ENCODE peak calls at places on chromosome 19, in seven cellular contexts. One of them, this sample, is unnamed.

GRCh38 chr19:38318595-38319142 is 976 bp upstream of the KCNK6 start:
- DNase-seq in heart right ventricle: peak; percentile 50
- DNase-seq in CD4-positive, alpha-beta T cell: no peak
- DNase-seq in MCF 10A: peak; percentile 65
- DNase-seq in NCI-H2171: no peak
- DNase-seq in EL: no peak
- DNase-seq in stimulated activated CD4-positive, alpha-beta T cell treated with anti-CD3 and anti-CD28 coated beads, Interleukin-1b, Interleukin-23, amount 100 ng/mL, for 24 hours: no peak
- DNase-seq in this sample: no peak

GRCh38 chr19:43789029-43789428 is 8.3 kb upstream of the KCNN4 start:
- DNase-seq in EL: peak; percentile 32
- DNase-seq in heart right ventricle: no peak
- DNase-seq in MCF 10A: peak; percentile 63
- DNase-seq in NCI-H2171: no peak
- DNase-seq in stimulated activated CD4-positive, alpha-beta T cell treated with anti-CD3 and anti-CD28 coated beads, Interleukin-1b, Interleukin-23, amount 100 ng/mL, for 24 hours: no peak
- DNase-seq in CD4-positive, alpha-beta T cell: no peak
- DNase-seq in this sample: no peak

GRCh38 chr19:2573916-2574315 is 98.0 kb downstream of the GADD45B start:
- DNase-seq in EL: no peak
- DNase-seq in CD4-positive, alpha-beta T cell: no peak
- DNase-seq in stimulated activated CD4-positive, alpha-beta T cell treated with anti-CD3 and anti-CD28 coated beads, Interleukin-1b, Interleukin-23, amount 100 ng/mL, for 24 hours: no peak
- DNase-seq in NCI-H2171: no peak
- DNase-seq in heart right ventricle: no peak
- DNase-seq in MCF 10A: no peak
- DNase-seq in this sample: no peak

GRCh38 chr19:16014923-16015804 is 61.1 kb upstream of the TPM4 start:
- DNase-seq in EL: no peak
- DNase-seq in CD4-positive, alpha-beta T cell: no peak
- DNase-seq in stimulated activated CD4-positive, alpha-beta T cell treated with anti-CD3 and anti-CD28 coated beads, Interleukin-1b, Interleukin-23, amount 100 ng/mL, for 24 hours: no peak
- DNase-seq in heart right ventricle: no peak
- DNase-seq in NCI-H2171: no peak
- DNase-seq in MCF 10A: no peak
- DNase-seq in this sample: no peak

GRCh38 chr19:36528921-36529518 is 949 bp upstream of the ZNF260 start:
- DNase-seq in EL: peak; percentile 11
- DNase-seq in MCF 10A: peak; percentile 0
- DNase-seq in heart right ventricle: no peak
- DNase-seq in CD4-positive, alpha-beta T cell: no peak
- DNase-seq in stimulated activated CD4-positive, alpha-beta T cell treated with anti-CD3 and anti-CD28 coated beads, Interleukin-1b, Interleukin-23, amount 100 ng/mL, for 24 hours: peak; percentile 2
- DNase-seq in NCI-H2171: no peak
- DNase-seq in this sample: no peak

GRCh38 chr19:46211201-46211881 is 18.2 kb upstream of the IGFL1 start:
- DNase-seq in EL: peak; percentile 18
- DNase-seq in heart right ventricle: no peak
- DNase-seq in stimulated activated CD4-positive, alpha-beta T cell treated with anti-CD3 and anti-CD28 coated beads, Interleukin-1b, Interleukin-23, amount 100 ng/mL, for 24 hours: no peak
- DNase-seq in NCI-H2171: no peak
- DNase-seq in CD4-positive, alpha-beta T cell: no peak
- DNase-seq in MCF 10A: peak; percentile 89
- DNase-seq in this sample: no peak

GRCh38 chr19:29429581-29429980 is 96.2 kb upstream of the VSTM2B start:
- DNase-seq in CD4-positive, alpha-beta T cell: no peak
- DNase-seq in stimulated activated CD4-positive, alpha-beta T cell treated with anti-CD3 and anti-CD28 coated beads, Interleukin-1b, Interleukin-23, amount 100 ng/mL, for 24 hours: no peak
- DNase-seq in NCI-H2171: no peak
- DNase-seq in EL: no peak
- DNase-seq in heart right ventricle: no peak
- DNase-seq in MCF 10A: no peak
- DNase-seq in this sample: no peak

GRCh38 chr19:52640916-52641315 is 2.8 kb upstream of the ZNF83 start:
- DNase-seq in NCI-H2171: no peak
- DNase-seq in EL: peak; percentile 15
- DNase-seq in heart right ventricle: no peak
- DNase-seq in stimulated activated CD4-positive, alpha-beta T cell treated with anti-CD3 and anti-CD28 coated beads, Interleukin-1b, Interleukin-23, amount 100 ng/mL, for 24 hours: no peak
- DNase-seq in CD4-positive, alpha-beta T cell: no peak
- DNase-seq in MCF 10A: no peak
- DNase-seq in this sample: no peak

GRCh38 chr19:1070931-1071791 is 4.2 kb downstream of the ARHGAP45 start:
- DNase-seq in CD4-positive, alpha-beta T cell: no peak
- DNase-seq in MCF 10A: no peak
- DNase-seq in stimulated activated CD4-positive, alpha-beta T cell treated with anti-CD3 and anti-CD28 coated beads, Interleukin-1b, Interleukin-23, amount 100 ng/mL, for 24 hours: no peak
- DNase-seq in heart right ventricle: no peak
- DNase-seq in NCI-H2171: no peak
- DNase-seq in EL: no peak
- DNase-seq in this sample: no peak

GRCh38 chr19:31214086-31214485 is 135.2 kb downstream of the TSHZ3 start:
- DNase-seq in heart right ventricle: peak; percentile 20
- DNase-seq in EL: peak; percentile 99
- DNase-seq in CD4-positive, alpha-beta T cell: peak; percentile 78
- DNase-seq in stimulated activated CD4-positive, alpha-beta T cell treated with anti-CD3 and anti-CD28 coated beads, Interleukin-1b, Interleukin-23, amount 100 ng/mL, for 24 hours: peak; percentile 80
- DNase-seq in NCI-H2171: no peak
- DNase-seq in MCF 10A: peak; percentile 98
- DNase-seq in this sample: no peak

GRCh38 chr19:897442-898039 is 4.3 kb downstream of the RNU6-9 start:
- DNase-seq in MCF 10A: no peak
- DNase-seq in NCI-H2171: no peak
- DNase-seq in heart right ventricle: no peak
- DNase-seq in EL: no peak
- DNase-seq in CD4-positive, alpha-beta T cell: no peak
- DNase-seq in stimulated activated CD4-positive, alpha-beta T cell treated with anti-CD3 and anti-CD28 coated beads, Interleukin-1b, Interleukin-23, amount 100 ng/mL, for 24 hours: no peak
- DNase-seq in this sample: no peak

GRCh38 chr19:33804021-33804799 is 7.5 kb downstream of the KCTD15 start:
- DNase-seq in NCI-H2171: no peak
- DNase-seq in CD4-positive, alpha-beta T cell: no peak
- DNase-seq in MCF 10A: peak; percentile 94
- DNase-seq in heart right ventricle: peak; percentile 63
- DNase-seq in stimulated activated CD4-positive, alpha-beta T cell treated with anti-CD3 and anti-CD28 coated beads, Interleukin-1b, Interleukin-23, amount 100 ng/mL, for 24 hours: no peak
- DNase-seq in EL: peak; percentile 40
- DNase-seq in this sample: no peak

GRCh38 chr19:19613456-19613855 is 5.0 kb downstream of the PBX4 start:
- DNase-seq in EL: peak; percentile 48
- DNase-seq in stimulated activated CD4-positive, alpha-beta T cell treated with anti-CD3 and anti-CD28 coated beads, Interleukin-1b, Interleukin-23, amount 100 ng/mL, for 24 hours: no peak
- DNase-seq in NCI-H2171: no peak
- DNase-seq in MCF 10A: peak; percentile 81
- DNase-seq in CD4-positive, alpha-beta T cell: no peak
- DNase-seq in heart right ventricle: no peak
- DNase-seq in this sample: no peak

GRCh38 chr19:45821103-45821521 is 6.0 kb upstream of the RSPH6A start:
- DNase-seq in CD4-positive, alpha-beta T cell: no peak
- DNase-seq in MCF 10A: no peak
- DNase-seq in NCI-H2171: no peak
- DNase-seq in heart right ventricle: no peak
- DNase-seq in stimulated activated CD4-positive, alpha-beta T cell treated with anti-CD3 and anti-CD28 coated beads, Interleukin-1b, Interleukin-23, amount 100 ng/mL, for 24 hours: no peak
- DNase-seq in EL: no peak
- DNase-seq in this sample: no peak

GRCh38 chr19:38076337-38076736 is 147.7 kb downstream of the DPF1 start:
- DNase-seq in EL: no peak
- DNase-seq in MCF 10A: no peak
- DNase-seq in NCI-H2171: peak; percentile 34
- DNase-seq in CD4-positive, alpha-beta T cell: no peak
- DNase-seq in stimulated activated CD4-positive, alpha-beta T cell treated with anti-CD3 and anti-CD28 coated beads, Interleukin-1b, Interleukin-23, amount 100 ng/mL, for 24 hours: no peak
- DNase-seq in heart right ventricle: no peak
- DNase-seq in this sample: no peak

GRCh38 chr19:54463531-54464043 is at the start of gene LENG9:
- DNase-seq in MCF 10A: peak; percentile 100
- DNase-seq in CD4-positive, alpha-beta T cell: peak; percentile 87
- DNase-seq in NCI-H2171: peak; percentile 94
- DNase-seq in stimulated activated CD4-positive, alpha-beta T cell treated with anti-CD3 and anti-CD28 coated beads, Interleukin-1b, Interleukin-23, amount 100 ng/mL, for 24 hours: peak; percentile 98
- DNase-seq in EL: peak; percentile 99
- DNase-seq in heart right ventricle: peak; percentile 95
- DNase-seq in this sample: peak; percentile 91

GRCh38 chr19:47315125-47315821 is 5.6 kb downstream of the C5AR1 start:
- DNase-seq in CD4-positive, alpha-beta T cell: no peak
- DNase-seq in EL: peak; percentile 91
- DNase-seq in stimulated activated CD4-positive, alpha-beta T cell treated with anti-CD3 and anti-CD28 coated beads, Interleukin-1b, Interleukin-23, amount 100 ng/mL, for 24 hours: peak; percentile 14
- DNase-seq in MCF 10A: peak; percentile 98
- DNase-seq in heart right ventricle: no peak
- DNase-seq in NCI-H2171: no peak
- DNase-seq in this sample: no peak

GRCh38 chr19:5154129-5154798 is 185.4 kb downstream of the KDM4B start:
- DNase-seq in NCI-H2171: no peak
- DNase-seq in EL: peak; percentile 27
- DNase-seq in MCF 10A: peak; percentile 50
- DNase-seq in heart right ventricle: peak; percentile 34
- DNase-seq in stimulated activated CD4-positive, alpha-beta T cell treated with anti-CD3 and anti-CD28 coated beads, Interleukin-1b, Interleukin-23, amount 100 ng/mL, for 24 hours: no peak
- DNase-seq in CD4-positive, alpha-beta T cell: peak; percentile 50
- DNase-seq in this sample: peak; percentile 48

GRCh38 chr19:17245535-17245984 is at the start of gene NR2F6:
- DNase-seq in stimulated activated CD4-positive, alpha-beta T cell treated with anti-CD3 and anti-CD28 coated beads, Interleukin-1b, Interleukin-23, amount 100 ng/mL, for 24 hours: peak; percentile 27
- DNase-seq in EL: no peak
- DNase-seq in NCI-H2171: no peak
- DNase-seq in CD4-positive, alpha-beta T cell: no peak
- DNase-seq in heart right ventricle: no peak
- DNase-seq in MCF 10A: no peak
- DNase-seq in this sample: no peak

GRCh38 chr19:48627211-48627864 is 8.0 kb downstream of the SPHK2 start:
- DNase-seq in NCI-H2171: no peak
- DNase-seq in heart right ventricle: no peak
- DNase-seq in stimulated activated CD4-positive, alpha-beta T cell treated with anti-CD3 and anti-CD28 coated beads, Interleukin-1b, Interleukin-23, amount 100 ng/mL, for 24 hours: no peak
- DNase-seq in MCF 10A: no peak
- DNase-seq in CD4-positive, alpha-beta T cell: no peak
- DNase-seq in EL: no peak
- DNase-seq in this sample: no peak

GRCh38 chr19:35729021-35729420 is 11.2 kb downstream of the KMT2B start:
- DNase-seq in heart right ventricle: no peak
- DNase-seq in EL: no peak
- DNase-seq in stimulated activated CD4-positive, alpha-beta T cell treated with anti-CD3 and anti-CD28 coated beads, Interleukin-1b, Interleukin-23, amount 100 ng/mL, for 24 hours: no peak
- DNase-seq in CD4-positive, alpha-beta T cell: no peak
- DNase-seq in MCF 10A: no peak
- DNase-seq in NCI-H2171: no peak
- DNase-seq in this sample: no peak

GRCh38 chr19:19539738-19540703 is 2.0 kb downstream of the CILP2 start:
- DNase-seq in CD4-positive, alpha-beta T cell: peak; percentile 66
- DNase-seq in EL: peak; percentile 45
- DNase-seq in MCF 10A: no peak
- DNase-seq in NCI-H2171: no peak
- DNase-seq in stimulated activated CD4-positive, alpha-beta T cell treated with anti-CD3 and anti-CD28 coated beads, Interleukin-1b, Interleukin-23, amount 100 ng/mL, for 24 hours: peak; percentile 74
- DNase-seq in heart right ventricle: peak; percentile 73
- DNase-seq in this sample: no peak

GRCh38 chr19:50842130-50842529 is 8.8 kb upstream of the KLK15 start:
- DNase-seq in NCI-H2171: no peak
- DNase-seq in CD4-positive, alpha-beta T cell: no peak
- DNase-seq in MCF 10A: no peak
- DNase-seq in stimulated activated CD4-positive, alpha-beta T cell treated with anti-CD3 and anti-CD28 coated beads, Interleukin-1b, Interleukin-23, amount 100 ng/mL, for 24 hours: no peak
- DNase-seq in EL: no peak
- DNase-seq in heart right ventricle: no peak
- DNase-seq in this sample: no peak

GRCh38 chr19:31261651-31262331 is 87.4 kb downstream of the TSHZ3 start:
- DNase-seq in heart right ventricle: no peak
- DNase-seq in CD4-positive, alpha-beta T cell: no peak
- DNase-seq in EL: no peak
- DNase-seq in MCF 10A: no peak
- DNase-seq in stimulated activated CD4-positive, alpha-beta T cell treated with anti-CD3 and anti-CD28 coated beads, Interleukin-1b, Interleukin-23, amount 100 ng/mL, for 24 hours: no peak
- DNase-seq in NCI-H2171: no peak
- DNase-seq in this sample: no peak

GRCh38 chr19:8148410-8149231 is 771 bp downstream of the FBN3 start:
- DNase-seq in EL: no peak
- DNase-seq in NCI-H2171: no peak
- DNase-seq in CD4-positive, alpha-beta T cell: no peak
- DNase-seq in heart right ventricle: no peak
- DNase-seq in stimulated activated CD4-positive, alpha-beta T cell treated with anti-CD3 and anti-CD28 coated beads, Interleukin-1b, Interleukin-23, amount 100 ng/mL, for 24 hours: no peak
- DNase-seq in MCF 10A: no peak
- DNase-seq in this sample: peak; percentile 88

GRCh38 chr19:41341669-41342490 is 11.8 kb downstream of the TGFB1 start:
- DNase-seq in MCF 10A: no peak
- DNase-seq in heart right ventricle: no peak
- DNase-seq in NCI-H2171: no peak
- DNase-seq in CD4-positive, alpha-beta T cell: no peak
- DNase-seq in EL: no peak
- DNase-seq in stimulated activated CD4-positive, alpha-beta T cell treated with anti-CD3 and anti-CD28 coated beads, Interleukin-1b, Interleukin-23, amount 100 ng/mL, for 24 hours: no peak
- DNase-seq in this sample: no peak

GRCh38 chr19:30719189-30719990 is 347.2 kb downstream of the ZNF536 start:
- DNase-seq in NCI-H2171: peak; percentile 57
- DNase-seq in stimulated activated CD4-positive, alpha-beta T cell treated with anti-CD3 and anti-CD28 coated beads, Interleukin-1b, Interleukin-23, amount 100 ng/mL, for 24 hours: no peak
- DNase-seq in MCF 10A: no peak
- DNase-seq in CD4-positive, alpha-beta T cell: no peak
- DNase-seq in heart right ventricle: peak; percentile 84
- DNase-seq in EL: peak; percentile 27
- DNase-seq in this sample: no peak

GRCh38 chr19:30160426-30160825 is 211.8 kb upstream of the ZNF536 start:
- DNase-seq in EL: no peak
- DNase-seq in heart right ventricle: no peak
- DNase-seq in CD4-positive, alpha-beta T cell: no peak
- DNase-seq in MCF 10A: no peak
- DNase-seq in NCI-H2171: no peak
- DNase-seq in stimulated activated CD4-positive, alpha-beta T cell treated with anti-CD3 and anti-CD28 coated beads, Interleukin-1b, Interleukin-23, amount 100 ng/mL, for 24 hours: no peak
- DNase-seq in this sample: no peak

GRCh38 chr19:5192568-5192967 is 148.0 kb downstream of the PTPRS start:
- DNase-seq in MCF 10A: no peak
- DNase-seq in stimulated activated CD4-positive, alpha-beta T cell treated with anti-CD3 and anti-CD28 coated beads, Interleukin-1b, Interleukin-23, amount 100 ng/mL, for 24 hours: no peak
- DNase-seq in CD4-positive, alpha-beta T cell: no peak
- DNase-seq in heart right ventricle: no peak
- DNase-seq in NCI-H2171: no peak
- DNase-seq in EL: no peak
- DNase-seq in this sample: no peak

GRCh38 chr19:55473613-55474012 is 2.8 kb upstream of the ZNF628 start:
- DNase-seq in MCF 10A: no peak
- DNase-seq in CD4-positive, alpha-beta T cell: no peak
- DNase-seq in heart right ventricle: no peak
- DNase-seq in NCI-H2171: no peak
- DNase-seq in EL: peak; percentile 37
- DNase-seq in stimulated activated CD4-positive, alpha-beta T cell treated with anti-CD3 and anti-CD28 coated beads, Interleukin-1b, Interleukin-23, amount 100 ng/mL, for 24 hours: no peak
- DNase-seq in this sample: no peak

GRCh38 chr19:38033658-38034150 is 126.7 kb downstream of the SIPA1L3 start:
- DNase-seq in stimulated activated CD4-positive, alpha-beta T cell treated with anti-CD3 and anti-CD28 coated beads, Interleukin-1b, Interleukin-23, amount 100 ng/mL, for 24 hours: no peak
- DNase-seq in MCF 10A: no peak
- DNase-seq in EL: no peak
- DNase-seq in heart right ventricle: no peak
- DNase-seq in NCI-H2171: no peak
- DNase-seq in CD4-positive, alpha-beta T cell: no peak
- DNase-seq in this sample: no peak

GRCh38 chr19:38079926-38080380 is 144.1 kb downstream of the DPF1 start:
- DNase-seq in heart right ventricle: no peak
- DNase-seq in CD4-positive, alpha-beta T cell: no peak
- DNase-seq in MCF 10A: peak; percentile 72
- DNase-seq in NCI-H2171: no peak
- DNase-seq in stimulated activated CD4-positive, alpha-beta T cell treated with anti-CD3 and anti-CD28 coated beads, Interleukin-1b, Interleukin-23, amount 100 ng/mL, for 24 hours: no peak
- DNase-seq in EL: peak; percentile 88
- DNase-seq in this sample: no peak

GRCh38 chr19:9672893-9673292 is 2.0 kb downstream of the ZNF562 start:
- DNase-seq in MCF 10A: no peak
- DNase-seq in CD4-positive, alpha-beta T cell: no peak
- DNase-seq in heart right ventricle: no peak
- DNase-seq in NCI-H2171: no peak
- DNase-seq in EL: no peak
- DNase-seq in stimulated activated CD4-positive, alpha-beta T cell treated with anti-CD3 and anti-CD28 coated beads, Interleukin-1b, Interleukin-23, amount 100 ng/mL, for 24 hours: no peak
- DNase-seq in this sample: no peak

GRCh38 chr19:3250675-3251074 is 26.2 kb downstream of the CELF5 start:
- DNase-seq in EL: no peak
- DNase-seq in CD4-positive, alpha-beta T cell: peak; percentile 41
- DNase-seq in stimulated activated CD4-positive, alpha-beta T cell treated with anti-CD3 and anti-CD28 coated beads, Interleukin-1b, Interleukin-23, amount 100 ng/mL, for 24 hours: peak; percentile 44
- DNase-seq in heart right ventricle: no peak
- DNase-seq in NCI-H2171: no peak
- DNase-seq in MCF 10A: peak; percentile 32
- DNase-seq in this sample: no peak

GRCh38 chr19:28873301-28873700 is 339.6 kb downstream of the UQCRFS1 start:
- DNase-seq in MCF 10A: no peak
- DNase-seq in EL: no peak
- DNase-seq in CD4-positive, alpha-beta T cell: no peak
- DNase-seq in stimulated activated CD4-positive, alpha-beta T cell treated with anti-CD3 and anti-CD28 coated beads, Interleukin-1b, Interleukin-23, amount 100 ng/mL, for 24 hours: no peak
- DNase-seq in NCI-H2171: no peak
- DNase-seq in heart right ventricle: no peak
- DNase-seq in this sample: no peak

GRCh38 chr19:40154121-40154680 is 37.0 kb upstream of the MAP3K10 start:
- DNase-seq in CD4-positive, alpha-beta T cell: no peak
- DNase-seq in EL: no peak
- DNase-seq in heart right ventricle: no peak
- DNase-seq in NCI-H2171: no peak
- DNase-seq in stimulated activated CD4-positive, alpha-beta T cell treated with anti-CD3 and anti-CD28 coated beads, Interleukin-1b, Interleukin-23, amount 100 ng/mL, for 24 hours: no peak
- DNase-seq in MCF 10A: no peak
- DNase-seq in this sample: no peak

GRCh38 chr19:34994643-34995471 is 5.3 kb upstream of the GRAMD1A start:
- DNase-seq in EL: no peak
- DNase-seq in stimulated activated CD4-positive, alpha-beta T cell treated with anti-CD3 and anti-CD28 coated beads, Interleukin-1b, Interleukin-23, amount 100 ng/mL, for 24 hours: no peak
- DNase-seq in MCF 10A: no peak
- DNase-seq in CD4-positive, alpha-beta T cell: no peak
- DNase-seq in heart right ventricle: no peak
- DNase-seq in NCI-H2171: no peak
- DNase-seq in this sample: no peak

GRCh38 chr19:40217921-40218890 is at the start of gene TTC9B:
- DNase-seq in stimulated activated CD4-positive, alpha-beta T cell treated with anti-CD3 and anti-CD28 coated beads, Interleukin-1b, Interleukin-23, amount 100 ng/mL, for 24 hours: peak; percentile 28
- DNase-seq in heart right ventricle: no peak
- DNase-seq in MCF 10A: no peak
- DNase-seq in EL: no peak
- DNase-seq in CD4-positive, alpha-beta T cell: peak; percentile 49
- DNase-seq in NCI-H2171: no peak
- DNase-seq in this sample: no peak

This sample was measured in iPS DF 6.9.